ENCODE peak calls at places on chromosomes 6 and 20, in eight cellular contexts. P is KG1, B is adrenal gland, T is NCI-H82, E is fibroblast of pulmonary artery, Q is AG20443, R is KBM-7, Z is WTC11. H is an unnamed sample.

GRCh38 chr6:105713474-105714118 is 310.7 kb upstream of the PREP start:
- DNase-seq in P (no peak), Q (no peak), E (no peak), B (no peak), T (no peak), Z (no peak), R (peak; percentile 12), H (peak; percentile 9)

GRCh38 chr20:47440857-47441773 is 60.6 kb upstream of the NCOA3 start:
- DNase-seq in E (peak; percentile 43), Q (peak; percentile 35), B (no peak), P (no peak), Z (no peak), R (no peak), T (no peak), H (no peak)

GRCh38 chr20:22473293-22473692 is 111.1 kb downstream of the FOXA2 start:
- DNase-seq in B (no peak), T (no peak), E (no peak), Z (no peak), R (no peak), P (no peak), Q (no peak), H (no peak)

GRCh38 chr6:7542878-7543394 is 1.5 kb downstream of the DSP start:
- DNase-seq in Z (peak; percentile 68), B (peak; percentile 89), T (peak; percentile 68), P (no peak), Q (peak; percentile 90), R (no peak), E (peak; percentile 47), H (no peak)

GRCh38 chr6:143258945-143259344 is 191.6 kb downstream of the ADAT2 start:
- DNase-seq in Z (no peak), P (no peak), R (peak; percentile 6), B (no peak), Q (no peak), T (no peak), E (no peak), H (no peak)

GRCh38 chr20:2751868-2752630 is 48.4 kb downstream of the CPXM1 start:
- DNase-seq in B (no peak), R (no peak), P (no peak), Q (peak; percentile 74), Z (no peak), T (no peak), E (peak; percentile 14), H (no peak)

GRCh38 chr20:58293453-58293852 is 16.1 kb upstream of the RAB22A start:
- DNase-seq in Q (no peak), Z (peak; percentile 38), R (no peak), T (peak; percentile 74), E (no peak), B (no peak), P (no peak), H (no peak)

GRCh38 chr6:7257521-7258230 is 55.3 kb downstream of the SSR1 start:
- DNase-seq in R (no peak), P (no peak), Q (no peak), B (no peak), Z (no peak), E (no peak), T (no peak), H (no peak)

GRCh38 chr6:54835176-54835575 is 11.4 kb upstream of the FAM83B start:
- DNase-seq in Z (no peak), B (no peak), T (no peak), P (no peak), R (no peak), E (no peak), Q (no peak), H (no peak)

GRCh38 chr6:94130458-94130857 is 711.1 kb upstream of the EPHA7 start:
- DNase-seq in B (no peak), P (no peak), T (peak; percentile 58), R (no peak), Q (no peak), E (no peak), Z (no peak), H (no peak)